ENCODE peak calls at places on chromosomes 7 and 10, in eight cellular contexts. One of them, this sample, is unnamed.

GRCh38 chr10:109343293-109343692 is 580.0 kb downstream of the XPNPEP1 start:
- DNase-seq in GM06990: no peak
- DNase-seq in fibroblast of mammary gland: peak
- DNase-seq in colonic mucosa: no peak
- DNase-seq in fibroblast of pulmonary artery: peak
- DNase-seq in Calu3: no peak
- DNase-seq in cardiac muscle cell: no peak
- DNase-seq in neural progenitor cell: no peak
- DNase-seq in this sample: peak

GRCh38 chr10:122331100-122331499 is 43.4 kb upstream of the PLEKHA1 start:
- DNase-seq in neural progenitor cell: no peak
- DNase-seq in fibroblast of pulmonary artery: no peak
- DNase-seq in fibroblast of mammary gland: no peak
- DNase-seq in colonic mucosa: peak
- DNase-seq in GM06990: no peak
- DNase-seq in Calu3: no peak
- DNase-seq in cardiac muscle cell: no peak
- DNase-seq in this sample: no peak

GRCh38 chr10:58488921-58489320 is 23.8 kb upstream of the BICC1 start:
- DNase-seq in fibroblast of pulmonary artery: peak
- DNase-seq in colonic mucosa: no peak
- DNase-seq in neural progenitor cell: no peak
- DNase-seq in fibroblast of mammary gland: peak
- DNase-seq in Calu3: no peak
- DNase-seq in GM06990: no peak
- DNase-seq in cardiac muscle cell: no peak
- DNase-seq in this sample: peak

GRCh38 chr10:131170042-131170983 is 141.2 kb downstream of the TCERG1L start:
- DNase-seq in cardiac muscle cell: no peak
- DNase-seq in neural progenitor cell: no peak
- DNase-seq in fibroblast of pulmonary artery: no peak
- DNase-seq in Calu3: no peak
- DNase-seq in fibroblast of mammary gland: no peak
- DNase-seq in colonic mucosa: no peak
- DNase-seq in GM06990: no peak
- DNase-seq in this sample: no peak

GRCh38 chr10:77832243-77832642 is 94.3 kb downstream of the DLG5 start:
- DNase-seq in neural progenitor cell: no peak
- DNase-seq in cardiac muscle cell: no peak
- DNase-seq in fibroblast of pulmonary artery: no peak
- DNase-seq in Calu3: no peak
- DNase-seq in fibroblast of mammary gland: no peak
- DNase-seq in GM06990: no peak
- DNase-seq in colonic mucosa: no peak
- DNase-seq in this sample: no peak

GRCh38 chr10:28171468-28172235 is 131.2 kb downstream of the MPP7 start:
- DNase-seq in fibroblast of mammary gland: peak
- DNase-seq in Calu3: no peak
- DNase-seq in cardiac muscle cell: no peak
- DNase-seq in fibroblast of pulmonary artery: peak
- DNase-seq in colonic mucosa: no peak
- DNase-seq in GM06990: no peak
- DNase-seq in neural progenitor cell: no peak
- DNase-seq in this sample: no peak

GRCh38 chr7:144908943-144909556 is 73.2 kb upstream of the TPK1 start:
- DNase-seq in neural progenitor cell: peak
- DNase-seq in fibroblast of mammary gland: no peak
- DNase-seq in cardiac muscle cell: no peak
- DNase-seq in GM06990: no peak
- DNase-seq in colonic mucosa: no peak
- DNase-seq in Calu3: no peak
- DNase-seq in fibroblast of pulmonary artery: no peak
- DNase-seq in this sample: no peak

GRCh38 chr7:105060394-105060793 is 46.4 kb downstream of the KMT2E start:
- DNase-seq in GM06990: no peak
- DNase-seq in cardiac muscle cell: no peak
- DNase-seq in colonic mucosa: no peak
- DNase-seq in fibroblast of mammary gland: no peak
- DNase-seq in neural progenitor cell: no peak
- DNase-seq in fibroblast of pulmonary artery: no peak
- DNase-seq in Calu3: no peak
- DNase-seq in this sample: no peak

GRCh38 chr10:58892039-58892665 is 284.3 kb upstream of the PHYHIPL start:
- DNase-seq in GM06990: no peak
- DNase-seq in Calu3: no peak
- DNase-seq in cardiac muscle cell: no peak
- DNase-seq in neural progenitor cell: no peak
- DNase-seq in fibroblast of pulmonary artery: peak
- DNase-seq in fibroblast of mammary gland: no peak
- DNase-seq in colonic mucosa: no peak
- DNase-seq in this sample: no peak

GRCh38 chr7:43502941-43503340 is 80.0 kb upstream of the STK17A start:
- DNase-seq in Calu3: no peak
- DNase-seq in neural progenitor cell: no peak
- DNase-seq in cardiac muscle cell: no peak
- DNase-seq in colonic mucosa: no peak
- DNase-seq in GM06990: no peak
- DNase-seq in fibroblast of pulmonary artery: no peak
- DNase-seq in fibroblast of mammary gland: no peak
- DNase-seq in this sample: no peak

GRCh38 chr7:84384417-84384816 is 189.8 kb upstream of the SEMA3A start:
- DNase-seq in Calu3: no peak
- DNase-seq in colonic mucosa: no peak
- DNase-seq in neural progenitor cell: no peak
- DNase-seq in fibroblast of mammary gland: peak
- DNase-seq in cardiac muscle cell: no peak
- DNase-seq in fibroblast of pulmonary artery: no peak
- DNase-seq in GM06990: no peak
- DNase-seq in this sample: no peak

DNA sequence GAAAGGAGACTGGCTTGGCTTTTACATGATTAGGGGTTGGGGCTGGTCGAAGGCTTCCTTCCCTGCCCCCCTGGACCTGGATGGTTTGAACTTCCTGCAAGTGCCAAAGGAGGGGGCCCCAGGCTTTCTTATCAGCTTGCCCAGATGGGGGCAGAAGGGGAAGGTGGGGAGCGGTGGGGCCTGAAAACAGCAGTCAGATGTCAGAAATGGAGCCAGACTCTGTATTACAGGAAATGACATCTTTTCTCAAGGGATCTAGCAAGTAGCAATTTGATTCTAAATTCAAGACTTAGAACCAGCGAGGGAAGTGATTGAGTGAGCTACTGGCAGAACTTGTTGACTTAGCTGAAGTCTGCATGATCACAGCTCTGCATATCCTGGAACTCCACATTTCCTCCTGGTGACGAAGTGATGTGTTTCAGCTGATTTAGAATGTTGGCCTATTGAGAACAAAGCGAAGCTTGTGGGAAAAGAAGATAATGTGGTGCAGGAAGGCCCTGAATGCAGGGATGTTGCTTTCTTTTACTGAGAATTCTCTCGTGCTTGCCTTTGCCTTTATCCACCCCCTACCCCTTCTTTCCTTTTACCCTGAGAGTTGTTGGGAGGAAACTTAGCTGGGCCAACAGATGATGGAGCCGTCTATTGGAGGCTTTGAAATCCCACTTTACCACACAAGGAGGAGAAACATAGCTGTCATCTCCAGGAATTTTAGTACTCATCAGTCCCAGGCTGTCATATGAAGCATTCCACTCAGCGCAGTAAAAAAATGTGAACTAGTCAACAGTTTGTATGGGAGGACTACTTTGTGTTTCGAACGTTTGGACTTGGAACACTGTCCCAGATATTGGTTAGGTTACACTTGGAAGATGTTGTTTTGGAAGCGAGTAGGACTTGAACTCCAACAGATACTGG is 43.2 kb downstream of the CCNY start:
- DNase-seq in neural progenitor cell: no peak
- DNase-seq in fibroblast of pulmonary artery: peak
- DNase-seq in GM06990: peak
- DNase-seq in Calu3: peak
- DNase-seq in cardiac muscle cell: no peak
- DNase-seq in colonic mucosa: no peak
- DNase-seq in fibroblast of mammary gland: peak
- DNase-seq in this sample: no peak
- TF ChIP-seq CTCF in neural progenitor cell: peak
- TF ChIP-seq CTCF in fibroblast of pulmonary artery: peak
- TF ChIP-seq CTCF in GM06990: peak
- TF ChIP-seq CTCF in Calu3: no peak
- TF ChIP-seq CTCF in cardiac muscle cell: no peak
- TF ChIP-seq CTCF in colonic mucosa: no peak
- TF ChIP-seq CTCF in fibroblast of mammary gland: no peak
- TF ChIP-seq CTCF in this sample: no peak

DNA sequence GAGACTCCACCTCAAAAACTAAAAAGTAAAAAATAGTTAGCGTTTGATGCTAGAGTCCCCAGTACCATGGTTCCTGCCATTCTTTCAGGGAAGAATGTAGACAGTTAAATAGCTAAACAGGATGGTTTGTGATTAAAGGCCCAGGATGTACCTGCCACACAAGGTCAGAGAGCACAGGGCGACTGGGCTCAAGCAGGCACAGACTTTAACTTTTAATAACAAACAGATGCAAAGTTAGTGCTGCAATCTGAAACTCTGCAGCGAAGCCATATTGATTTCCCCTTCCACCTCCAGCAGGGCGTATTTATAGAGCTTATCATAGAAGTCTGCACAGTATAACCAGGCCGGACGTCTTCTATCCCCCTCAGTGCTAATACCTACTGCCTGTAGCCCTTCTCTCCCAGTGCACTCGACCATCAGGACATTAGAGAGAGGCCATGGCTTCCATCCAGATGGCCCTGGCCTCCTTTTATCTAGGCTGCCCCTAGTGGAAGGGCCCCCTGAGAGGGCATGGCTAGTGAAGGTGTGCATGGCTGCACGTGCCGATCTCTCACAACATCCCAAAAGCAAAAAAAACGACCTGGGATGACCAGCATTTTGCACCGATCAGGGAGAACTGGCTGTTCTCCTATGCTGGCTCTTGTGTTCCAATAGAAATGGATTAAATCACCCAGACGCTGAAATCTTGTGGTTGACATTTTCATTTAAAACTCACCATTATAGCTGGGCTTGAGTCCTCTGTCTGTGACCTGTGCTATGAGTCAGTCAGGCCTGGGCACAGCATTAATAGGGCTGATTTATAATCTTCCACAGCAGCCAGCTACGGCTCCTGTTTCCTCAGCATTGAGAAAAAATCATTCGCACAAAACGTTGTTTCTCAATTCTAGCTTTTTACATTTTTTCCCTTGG is 7.6 kb upstream of the BAG3 start:
- DNase-seq in GM06990: no peak
- DNase-seq in Calu3: no peak
- DNase-seq in cardiac muscle cell: no peak
- DNase-seq in colonic mucosa: no peak
- DNase-seq in fibroblast of pulmonary artery: no peak
- DNase-seq in fibroblast of mammary gland: peak
- DNase-seq in neural progenitor cell: no peak
- DNase-seq in this sample: peak
- TF ChIP-seq CTCF in GM06990: no peak
- TF ChIP-seq CTCF in Calu3: no peak
- TF ChIP-seq CTCF in cardiac muscle cell: no peak
- TF ChIP-seq CTCF in colonic mucosa: no peak
- TF ChIP-seq CTCF in fibroblast of pulmonary artery: no peak
- TF ChIP-seq CTCF in fibroblast of mammary gland: peak
- TF ChIP-seq CTCF in neural progenitor cell: no peak
- TF ChIP-seq CTCF in this sample: no peak

DNA sequence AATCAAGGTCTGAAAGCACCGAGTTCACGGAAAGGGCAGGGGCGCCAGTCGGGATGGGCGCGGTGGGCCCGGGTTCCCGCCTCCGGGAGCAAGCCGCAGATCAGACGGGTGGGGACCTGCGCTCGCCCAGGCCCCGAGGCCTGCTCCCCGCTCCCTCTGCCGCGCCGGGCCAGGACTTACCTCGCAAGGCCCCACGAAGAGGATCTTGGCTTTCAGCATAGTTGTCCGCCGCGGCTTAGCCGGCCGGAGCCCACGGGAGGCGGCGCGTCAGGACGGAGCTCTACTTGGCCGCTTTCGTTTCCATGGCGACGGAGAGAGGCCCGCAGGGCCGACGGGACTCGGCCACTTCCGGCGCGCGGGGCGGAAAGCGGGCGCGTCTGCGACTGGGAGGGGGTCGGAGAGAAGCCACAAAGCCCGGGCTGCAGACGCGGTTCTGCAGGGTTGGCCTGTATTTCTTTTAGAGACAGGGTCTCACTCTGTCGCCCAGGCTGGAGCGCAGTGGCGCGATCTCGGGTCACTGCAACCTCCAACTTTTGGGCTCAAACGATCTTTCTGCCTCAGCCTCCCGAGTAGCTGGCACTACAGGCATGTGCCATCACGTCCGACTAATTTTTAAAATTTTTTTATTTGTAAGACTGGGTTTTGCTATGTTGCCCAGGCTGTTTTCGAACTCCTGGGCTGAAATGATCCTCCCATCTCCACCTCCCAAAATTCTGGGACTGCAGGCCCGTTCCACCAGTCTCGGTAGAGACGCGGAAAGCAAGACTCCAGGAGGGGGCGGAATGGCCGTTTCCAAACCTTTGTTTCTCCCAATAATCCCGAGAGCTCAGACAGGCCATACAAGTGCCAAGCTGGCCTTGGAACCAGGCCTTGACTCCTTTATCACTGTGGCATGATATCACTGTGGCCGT is at the start of gene IFT22:
- DNase-seq in Calu3: peak
- DNase-seq in GM06990: peak
- DNase-seq in fibroblast of pulmonary artery: peak
- DNase-seq in fibroblast of mammary gland: peak
- DNase-seq in neural progenitor cell: peak
- DNase-seq in cardiac muscle cell: peak
- DNase-seq in colonic mucosa: peak
- DNase-seq in this sample: peak
- TF ChIP-seq CTCF in Calu3: peak
- TF ChIP-seq CTCF in GM06990: no peak
- TF ChIP-seq CTCF in fibroblast of pulmonary artery: peak
- TF ChIP-seq CTCF in fibroblast of mammary gland: peak
- TF ChIP-seq CTCF in neural progenitor cell: peak
- TF ChIP-seq CTCF in cardiac muscle cell: peak
- TF ChIP-seq CTCF in colonic mucosa: no peak
- TF ChIP-seq CTCF in this sample: peak

DNA sequence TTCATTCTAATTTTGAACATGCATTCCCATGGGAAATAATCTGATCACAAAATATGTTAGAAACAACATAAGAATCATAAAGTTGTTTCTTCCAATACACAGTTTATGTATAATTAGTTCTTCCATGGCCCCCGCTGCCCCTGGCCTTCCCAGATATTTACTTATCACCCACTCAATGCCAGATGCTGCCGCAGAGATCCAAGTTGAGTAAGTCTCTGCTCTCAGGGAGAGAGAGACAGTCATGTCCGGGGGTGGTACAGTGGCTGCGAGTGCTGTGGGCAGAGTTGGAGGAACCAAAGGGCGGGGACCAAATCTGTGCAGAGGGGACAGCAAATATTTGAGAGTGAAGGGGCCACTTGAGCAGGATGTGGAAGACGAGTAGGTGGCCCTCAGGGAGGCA is 37.1 kb downstream of the COL26A1 start:
- DNase-seq in colonic mucosa: no peak
- DNase-seq in GM06990: no peak
- DNase-seq in neural progenitor cell: no peak
- DNase-seq in fibroblast of pulmonary artery: no peak
- DNase-seq in fibroblast of mammary gland: peak
- DNase-seq in cardiac muscle cell: no peak
- DNase-seq in Calu3: no peak
- DNase-seq in this sample: peak
- TF ChIP-seq CTCF in colonic mucosa: no peak
- TF ChIP-seq CTCF in GM06990: no peak
- TF ChIP-seq CTCF in neural progenitor cell: no peak
- TF ChIP-seq CTCF in fibroblast of pulmonary artery: no peak
- TF ChIP-seq CTCF in fibroblast of mammary gland: no peak
- TF ChIP-seq CTCF in cardiac muscle cell: no peak
- TF ChIP-seq CTCF in Calu3: no peak
- TF ChIP-seq CTCF in this sample: no peak

GRCh38 chr7:39153647-39154046 is 175.9 kb downstream of the POU6F2 start:
- DNase-seq in fibroblast of pulmonary artery: no peak
- DNase-seq in colonic mucosa: no peak
- DNase-seq in cardiac muscle cell: no peak
- DNase-seq in Calu3: no peak
- DNase-seq in neural progenitor cell: peak
- DNase-seq in GM06990: no peak
- DNase-seq in fibroblast of mammary gland: no peak
- DNase-seq in this sample: no peak
- TF ChIP-seq CTCF in fibroblast of pulmonary artery: no peak
- TF ChIP-seq CTCF in colonic mucosa: no peak
- TF ChIP-seq CTCF in cardiac muscle cell: no peak
- TF ChIP-seq CTCF in Calu3: no peak
- TF ChIP-seq CTCF in neural progenitor cell: no peak
- TF ChIP-seq CTCF in GM06990: no peak
- TF ChIP-seq CTCF in fibroblast of mammary gland: no peak
- TF ChIP-seq CTCF in this sample: no peak

This sample was measured in HFFc6.